ENCODE peak calls at places on chromosomes 4 and X, in four cellular contexts. One of them, this sample, is unnamed.

GRCh38 chrX:129701624-129702069 is 37.1 kb upstream of the XPNPEP2 start:
- DNase-seq in fibroblast of pulmonary artery: peak
- DNase-seq in NCI-H1092: no peak
- DNase-seq in ovary: peak
- DNase-seq in this sample: peak

GRCh38 chr4:38574559-38575333 is 89.3 kb upstream of the KLF3 start:
- DNase-seq in ovary: no peak
- DNase-seq in NCI-H1092: no peak
- DNase-seq in fibroblast of pulmonary artery: no peak
- DNase-seq in this sample: no peak

GRCh38 chr4:110683600-110683999 is 60.7 kb upstream of the PITX2 start:
- DNase-seq in ovary: no peak
- DNase-seq in NCI-H1092: no peak
- DNase-seq in fibroblast of pulmonary artery: no peak
- DNase-seq in this sample: no peak

GRCh38 chr4:174929346-174929745 is 11.2 kb downstream of the ADAM29 start:
- DNase-seq in ovary: no peak
- DNase-seq in fibroblast of pulmonary artery: no peak
- DNase-seq in NCI-H1092: no peak
- DNase-seq in this sample: no peak

GRCh38 chr4:7890635-7891393 is 48.8 kb downstream of the AFAP1 start:
- DNase-seq in ovary: no peak
- DNase-seq in NCI-H1092: no peak
- DNase-seq in fibroblast of pulmonary artery: peak
- DNase-seq in this sample: no peak

GRCh38 chrX:104679175-104679574 is 113.2 kb downstream of the IL1RAPL2 start:
- DNase-seq in NCI-H1092: no peak
- DNase-seq in ovary: no peak
- DNase-seq in fibroblast of pulmonary artery: no peak
- DNase-seq in this sample: no peak

GRCh38 chr4:148015058-148015457 is 283.2 kb downstream of the ARHGAP10 start:
- DNase-seq in fibroblast of pulmonary artery: peak
- DNase-seq in ovary: no peak
- DNase-seq in NCI-H1092: no peak
- DNase-seq in this sample: no peak

GRCh38 chr4:8534129-8534528 is 46.1 kb upstream of the GPR78 start:
- DNase-seq in ovary: no peak
- DNase-seq in fibroblast of pulmonary artery: peak
- DNase-seq in NCI-H1092: no peak
- DNase-seq in this sample: peak

GRCh38 chrX:153400146-153401132 is 711 bp downstream of the PNMA6E start:
- DNase-seq in NCI-H1092: peak
- DNase-seq in fibroblast of pulmonary artery: peak
- DNase-seq in ovary: no peak
- DNase-seq in this sample: no peak

GRCh38 chrX:17768997-17769396 is 31.7 kb downstream of the SCML1 start:
- DNase-seq in ovary: no peak
- DNase-seq in fibroblast of pulmonary artery: no peak
- DNase-seq in NCI-H1092: no peak
- DNase-seq in this sample: no peak

GRCh38 chr4:46992338-46992737 is 1.0 kb downstream of the GABRA4 start:
- DNase-seq in NCI-H1092: no peak
- DNase-seq in fibroblast of pulmonary artery: no peak
- DNase-seq in ovary: no peak
- DNase-seq in this sample: no peak

GRCh38 chr4:2333356-2333841 is 71.5 kb upstream of the MXD4 start:
- DNase-seq in fibroblast of pulmonary artery: no peak
- DNase-seq in ovary: no peak
- DNase-seq in NCI-H1092: no peak
- DNase-seq in this sample: no peak

GRCh38 chr4:1289232-1290164 is at the start of gene MAEA:
- DNase-seq in fibroblast of pulmonary artery: peak
- DNase-seq in ovary: peak
- DNase-seq in NCI-H1092: peak
- DNase-seq in this sample: peak

GRCh38 chrX:31212856-31213748 is 141.3 kb upstream of the FTHL17 start:
- DNase-seq in ovary: no peak
- DNase-seq in NCI-H1092: no peak
- DNase-seq in fibroblast of pulmonary artery: no peak
- DNase-seq in this sample: no peak

GRCh38 chr4:78038704-78039103 is 18.4 kb upstream of the FRAS1 start:
- DNase-seq in ovary: no peak
- DNase-seq in fibroblast of pulmonary artery: no peak
- DNase-seq in NCI-H1092: no peak
- DNase-seq in this sample: no peak

GRCh38 chr4:28211714-28212470 is 1351.3 kb downstream of the STIM2 start:
- DNase-seq in ovary: no peak
- DNase-seq in fibroblast of pulmonary artery: no peak
- DNase-seq in NCI-H1092: no peak
- DNase-seq in this sample: no peak

GRCh38 chr4:139440971-139441370 is 12.9 kb upstream of the RAB33B start:
- DNase-seq in NCI-H1092: no peak
- DNase-seq in fibroblast of pulmonary artery: no peak
- DNase-seq in ovary: no peak
- DNase-seq in this sample: no peak

GRCh38 chr4:156169011-156169410 is 215.3 kb upstream of the CTSO start:
- DNase-seq in ovary: peak
- DNase-seq in fibroblast of pulmonary artery: peak
- DNase-seq in NCI-H1092: peak
- DNase-seq in this sample: peak

GRCh38 chr4:2412534-2412884 is 5.9 kb downstream of the ZFYVE28 start:
- DNase-seq in fibroblast of pulmonary artery: no peak
- DNase-seq in NCI-H1092: no peak
- DNase-seq in ovary: no peak
- DNase-seq in this sample: no peak

GRCh38 chr4:105025263-105026017 is 121.2 kb upstream of the TET2 start:
- DNase-seq in fibroblast of pulmonary artery: no peak
- DNase-seq in ovary: no peak
- DNase-seq in NCI-H1092: no peak
- DNase-seq in this sample: no peak

GRCh38 chrX:35622601-35623000 is 175.5 kb upstream of the MAGEB16 start:
- DNase-seq in NCI-H1092: no peak
- DNase-seq in ovary: no peak
- DNase-seq in fibroblast of pulmonary artery: no peak
- DNase-seq in this sample: no peak

GRCh38 chr4:184170996-184171395 is 46.7 kb downstream of the ENPP6 start:
- DNase-seq in NCI-H1092: no peak
- DNase-seq in ovary: no peak
- DNase-seq in fibroblast of pulmonary artery: peak
- DNase-seq in this sample: no peak

GRCh38 chrX:13272426-13272825 is 47.4 kb downstream of the ATXN3L start:
- DNase-seq in NCI-H1092: no peak
- DNase-seq in fibroblast of pulmonary artery: no peak
- DNase-seq in ovary: no peak
- DNase-seq in this sample: no peak

GRCh38 chr4:45036677-45037076 is 310.3 kb upstream of the GNPDA2 start:
- DNase-seq in ovary: no peak
- DNase-seq in fibroblast of pulmonary artery: no peak
- DNase-seq in NCI-H1092: no peak
- DNase-seq in this sample: no peak

GRCh38 chr4:85086721-85087120 is 120.2 kb upstream of the WDFY3 start:
- DNase-seq in ovary: no peak
- DNase-seq in fibroblast of pulmonary artery: no peak
- DNase-seq in NCI-H1092: no peak
- DNase-seq in this sample: no peak

GRCh38 chr4:3810111-3810680 is 44.0 kb downstream of the ADRA2C start:
- DNase-seq in fibroblast of pulmonary artery: no peak
- DNase-seq in NCI-H1092: no peak
- DNase-seq in ovary: no peak
- DNase-seq in this sample: peak

GRCh38 chrX:19990225-19990518 is 689 bp downstream of the BCLAF3 start:
- DNase-seq in NCI-H1092: no peak
- DNase-seq in fibroblast of pulmonary artery: no peak
- DNase-seq in ovary: no peak
- DNase-seq in this sample: no peak

GRCh38 chr4:128837198-128837597 is 27.7 kb downstream of the JADE1 start:
- DNase-seq in fibroblast of pulmonary artery: no peak
- DNase-seq in NCI-H1092: no peak
- DNase-seq in ovary: no peak
- DNase-seq in this sample: no peak

GRCh38 chr4:10006236-10006603 is 15.1 kb downstream of the SLC2A9 start:
- DNase-seq in ovary: no peak
- DNase-seq in NCI-H1092: no peak
- DNase-seq in fibroblast of pulmonary artery: peak
- DNase-seq in this sample: peak

GRCh38 chr4:52836120-52836519 is 26.0 kb upstream of the RASL11B start:
- DNase-seq in ovary: no peak
- DNase-seq in fibroblast of pulmonary artery: no peak
- DNase-seq in NCI-H1092: no peak
- DNase-seq in this sample: no peak

GRCh38 chr4:95049838-95050237 is 292.1 kb downstream of the BMPR1B start:
- DNase-seq in fibroblast of pulmonary artery: peak
- DNase-seq in NCI-H1092: no peak
- DNase-seq in ovary: peak
- DNase-seq in this sample: no peak

GRCh38 chr4:37648084-37648817 is 37.9 kb downstream of the RELL1 start:
- DNase-seq in ovary: peak
- DNase-seq in fibroblast of pulmonary artery: peak
- DNase-seq in NCI-H1092: no peak
- DNase-seq in this sample: no peak

GRCh38 chr4:94208268-94208667 is 603 bp downstream of the SMARCAD1 start:
- DNase-seq in fibroblast of pulmonary artery: no peak
- DNase-seq in ovary: no peak
- DNase-seq in NCI-H1092: no peak
- DNase-seq in this sample: no peak

GRCh38 chr4:5954056-5954760 is 61.3 kb upstream of the CRMP1 start:
- DNase-seq in fibroblast of pulmonary artery: no peak
- DNase-seq in NCI-H1092: no peak
- DNase-seq in ovary: no peak
- DNase-seq in this sample: no peak

This sample was measured in aorta.